ENCODE peak calls at places on chromosomes 7 and 10, in seven cellular contexts. A, N, Y, Q, I, W and C are unnamed samples.

GRCh38 chr7:5824297-5824610 is 42.8 kb upstream of the RNF216 start:
- DNase-seq in A (no peak), N (peak), Y (no peak), Q (no peak), I (no peak), W (no peak), C (no peak)

GRCh38 chr10:65614956-65615565 is 1310.8 kb upstream of the LRRTM3 start:
- DNase-seq in A (no peak), N (no peak), Y (no peak), Q (no peak), I (no peak), W (no peak), C (no peak)

GRCh38 chr7:114263219-114263618 is 151.4 kb upstream of the FOXP2 start:
- DNase-seq in A (no peak), N (no peak), Y (no peak), Q (no peak), I (no peak), W (no peak), C (no peak)

GRCh38 chr10:71206911-71207310 is 5.5 kb upstream of the UNC5B start:
- DNase-seq in A (no peak), N (no peak), Y (no peak), Q (no peak), I (peak), W (no peak), C (no peak)

GRCh38 chr7:71348751-71349415 is 216.9 kb downstream of the GALNT17 start:
- DNase-seq in A (no peak), N (no peak), Y (no peak), Q (no peak), I (no peak), W (no peak), C (no peak)

GRCh38 chr10:109664554-109664953 is 258.8 kb downstream of the XPNPEP1 start:
- DNase-seq in A (no peak), N (no peak), Y (no peak), Q (no peak), I (no peak), W (no peak), C (no peak)

GRCh38 chr10:118238573-118239240 is 103.4 kb downstream of the FAM204A start:
- DNase-seq in A (no peak), N (no peak), Y (no peak), Q (no peak), I (no peak), W (peak), C (no peak)

GRCh38 chr7:13262929-13263530 is 575.6 kb downstream of the ARL4A start:
- DNase-seq in A (no peak), N (no peak), Y (no peak), Q (peak), I (no peak), W (peak), C (no peak)

GRCh38 chr7:122123746-122124145 is 20.3 kb downstream of the AASS start:
- DNase-seq in A (no peak), N (no peak), Y (no peak), Q (no peak), I (no peak), W (no peak), C (no peak)

GRCh38 chr7:65269150-65269856 is 104.4 kb upstream of the ZNF92 start:
- DNase-seq in A (no peak), N (no peak), Y (no peak), Q (no peak), I (no peak), W (peak), C (no peak)

GRCh38 chr7:4700577-4701235 is 18.6 kb downstream of the FOXK1 start:
- DNase-seq in A (no peak), N (no peak), Y (no peak), Q (no peak), I (no peak), W (peak), C (no peak)

GRCh38 chr10:129090618-129091366 is 376.2 kb upstream of the MGMT start:
- DNase-seq in A (no peak), N (no peak), Y (no peak), Q (no peak), I (no peak), W (no peak), C (no peak)

GRCh38 chr7:151601521-151602305 is 82.0 kb upstream of the RHEB start:
- DNase-seq in A (no peak), N (no peak), Y (no peak), Q (no peak), I (no peak), W (no peak), C (no peak)

GRCh38 chr7:102891693-102892261 is 21.0 kb upstream of the LRRC17 start:
- DNase-seq in A (no peak), N (no peak), Y (no peak), Q (no peak), I (no peak), W (peak), C (no peak)

GRCh38 chr10:93826355-93826754 is 67.4 kb upstream of the SLC35G1 start:
- DNase-seq in A (no peak), N (no peak), Y (no peak), Q (no peak), I (no peak), W (no peak), C (no peak)

GRCh38 chr7:28405662-28406061 is 6.7 kb upstream of the CREB5 start:
- DNase-seq in A (no peak), N (no peak), Y (no peak), Q (no peak), I (no peak), W (no peak), C (no peak)

GRCh38 chr10:30857803-30858202 is 173.9 kb downstream of the ZNF438 start:
- DNase-seq in A (peak), N (no peak), Y (no peak), Q (peak), I (peak), W (peak), C (no peak)

GRCh38 chr7:107179326-107180163 is 10.7 kb downstream of the HBP1 start:
- DNase-seq in A (no peak), N (no peak), Y (no peak), Q (no peak), I (no peak), W (no peak), C (no peak)

GRCh38 chr7:27168265-27168947 is 3.1 kb upstream of the HOXA9 start:
- DNase-seq in A (peak), N (peak), Y (peak), Q (no peak), I (no peak), W (no peak), C (no peak)

GRCh38 chr7:36871863-36872262 is 147.6 kb upstream of the AOAH start:
- DNase-seq in A (no peak), N (no peak), Y (no peak), Q (no peak), I (no peak), W (no peak), C (no peak)

GRCh38 chr7:50497068-50497642 is 47.0 kb upstream of the FIGNL1 start:
- DNase-seq in A (peak), N (no peak), Y (no peak), Q (no peak), I (no peak), W (no peak), C (no peak)

GRCh38 chr10:78214931-78215330 is 181.3 kb downstream of the RPS24 start:
- DNase-seq in A (no peak), N (no peak), Y (no peak), Q (no peak), I (no peak), W (no peak), C (no peak)